ENCODE peak calls at places on chromosomes 5 and 9, in four cellular contexts. F, T, W and L are unnamed samples.

GRCh38 chr5:130141689-130142320 is 237.5 kb downstream of the CHSY3 start:
- DNase-seq in F (peak; percentile 21), T (peak; percentile 23), W (no peak), L (no peak)

GRCh38 chr9:76023715-76024195 is 133.3 kb downstream of the PCSK5 start:
- DNase-seq in F (no peak), T (peak; percentile 41), W (no peak), L (no peak)

GRCh38 chr5:167759411-167759821 is 532.0 kb upstream of the WWC1 start:
- DNase-seq in F (peak; percentile 88), T (no peak), W (no peak), L (no peak)

GRCh38 chr5:72531496-72532190 is 24.4 kb upstream of the ZNF366 start:
- DNase-seq in F (peak; percentile 47), T (no peak), W (no peak), L (no peak)

GRCh38 chr9:93659044-93659836 is 82.9 kb downstream of the PHF2 start:
- DNase-seq in F (no peak), T (no peak), W (no peak), L (no peak)

GRCh38 chr5:33827335-33827734 is 64.5 kb downstream of the ADAMTS12 start:
- DNase-seq in F (no peak), T (no peak), W (no peak), L (no peak)

GRCh38 chr9:77731008-77731698 is 83.0 kb upstream of the GNA14 start:
- DNase-seq in F (no peak), T (no peak), W (no peak), L (no peak)

GRCh38 chr5:179385892-179386291 is 40.6 kb upstream of the ADAMTS2 start:
- DNase-seq in F (no peak), T (no peak), W (no peak), L (no peak)

GRCh38 chr5:87300744-87301143 is 33.1 kb downstream of the RASA1 start:
- DNase-seq in F (peak; percentile 79), T (peak; percentile 62), W (peak; percentile 50), L (peak; percentile 77)

GRCh38 chr9:92664394-92665152 is 5.4 kb downstream of the IPPK start:
- DNase-seq in F (no peak), T (peak; percentile 18), W (no peak), L (no peak)

GRCh38 chr9:111736714-111737113 is 58.0 kb downstream of the SHOC1 start:
- DNase-seq in F (no peak), T (no peak), W (no peak), L (no peak)

GRCh38 chr5:757931-758697 is 26.4 kb downstream of the ZDHHC11B start:
- DNase-seq in F (no peak), T (peak; percentile 58), W (no peak), L (no peak)

GRCh38 chr5:139644646-139645494 is 3.3 kb upstream of the CXXC5 start:
- DNase-seq in F (no peak), T (no peak), W (no peak), L (no peak)

GRCh38 chr9:104836235-104836634 is 72.3 kb downstream of the NIPSNAP3B start:
- DNase-seq in F (no peak), T (no peak), W (no peak), L (no peak)

GRCh38 chr5:168334161-168335094 is 43.0 kb downstream of the WWC1 start:
- DNase-seq in F (no peak), T (no peak), W (no peak), L (peak; percentile 57)

GRCh38 chr9:35816708-35817107 is 1.9 kb upstream of the HINT2 start:
- DNase-seq in F (no peak), T (no peak), W (no peak), L (no peak)

GRCh38 chr9:89668216-89668867 is 63.5 kb downstream of the GADD45G start:
- DNase-seq in F (no peak), T (no peak), W (no peak), L (no peak)

GRCh38 chr5:55982957-55983381 is 11.8 kb downstream of the IL6ST start:
- DNase-seq in F (no peak), T (no peak), W (no peak), L (no peak)

GRCh38 chr5:31291323-31291854 is 97.9 kb downstream of the CDH6 start:
- DNase-seq in F (no peak), T (no peak), W (no peak), L (no peak)

GRCh38 chr5:122385786-122386185 is 73.7 kb downstream of the SNCAIP start:
- DNase-seq in F (peak; percentile 73), T (no peak), W (no peak), L (no peak)

GRCh38 chr5:10981927-10982326 is 220.9 kb upstream of the DAP start:
- DNase-seq in F (no peak), T (no peak), W (no peak), L (no peak)

GRCh38 chr9:135512241-135512603 is 9.0 kb upstream of the LCN1 start:
- DNase-seq in F (no peak), T (no peak), W (no peak), L (no peak)

GRCh38 chr5:1437452-1437851 is 7.8 kb downstream of the SLC6A3 start:
- DNase-seq in F (peak; percentile 6), T (no peak), W (no peak), L (no peak)

GRCh38 chr5:142186821-142187594 is 78.4 kb downstream of the NDFIP1 start:
- DNase-seq in F (no peak), T (no peak), W (no peak), L (no peak)

GRCh38 chr5:137273511-137273910 is 225.6 kb downstream of the SPOCK1 start:
- DNase-seq in F (no peak), T (no peak), W (no peak), L (no peak)

GRCh38 chr5:181053760-181054122 is 13.7 kb downstream of the BTNL9 start:
- DNase-seq in F (no peak), T (peak; percentile 15), W (no peak), L (no peak)

GRCh38 chr9:123656565-123656964 is 273.4 kb downstream of the DENND1A start:
- DNase-seq in F (no peak), T (no peak), W (no peak), L (no peak)

GRCh38 chr9:69975681-69976080 is 68.0 kb upstream of the MAMDC2 start:
- DNase-seq in F (no peak), T (no peak), W (no peak), L (no peak)

GRCh38 chr9:87080512-87081225 is 133.4 kb upstream of the GAS1 start:
- DNase-seq in F (no peak), T (no peak), W (no peak), L (no peak)

GRCh38 chr5:55593115-55593472 is 58.3 kb upstream of the PLPP1 start:
- DNase-seq in F (no peak), T (no peak), W (no peak), L (no peak)

GRCh38 chr5:6583049-6583880 is 49.6 kb downstream of the NSUN2 start:
- DNase-seq in F (no peak), T (peak; percentile 40), W (no peak), L (no peak)

GRCh38 chr5:60851681-60852080 is 7.6 kb upstream of the ELOVL7 start:
- DNase-seq in F (no peak), T (no peak), W (no peak), L (no peak)

GRCh38 chr5:10264569-10264968 is 14.5 kb downstream of the CCT5 start:
- DNase-seq in F (no peak), T (no peak), W (no peak), L (no peak)

GRCh38 chr5:137086289-137086838 is 412.8 kb downstream of the SPOCK1 start:
- DNase-seq in F (no peak), T (no peak), W (no peak), L (no peak)

GRCh38 chr9:93212409-93212808 is 28.5 kb downstream of the WNK2 start:
- DNase-seq in F (no peak), T (no peak), W (no peak), L (no peak)

GRCh38 chr5:159206818-159207217 is 2.5 kb downstream of the RNF145 start:
- DNase-seq in F (no peak), T (no peak), W (no peak), L (no peak)